ENCODE peak calls at places on chromosomes 12 and 14, in five cellular contexts. One of them, this sample, is unnamed.

GRCh38 chr12:95545731-95546490 is 5.4 kb downstream of the USP44 start:
- DNase-seq in GM12878: no peak
- DNase-seq in SK-N-SH: peak
- DNase-seq in A549: no peak
- DNase-seq in K562: no peak
- DNase-seq in this sample: no peak

GRCh38 chr14:97539389-97539786 is 742.2 kb downstream of the VRK1 start:
- DNase-seq in SK-N-SH: no peak
- DNase-seq in K562: no peak
- DNase-seq in GM12878: no peak
- DNase-seq in A549: no peak
- DNase-seq in this sample: no peak

GRCh38 chr14:60647081-60647836 is 2.0 kb downstream of the SIX1 start:
- DNase-seq in A549: peak
- DNase-seq in GM12878: no peak
- DNase-seq in SK-N-SH: no peak
- DNase-seq in K562: no peak
- DNase-seq in this sample: peak

GRCh38 chr14:99946652-99947489 is 118.4 kb upstream of the EVL start:
- DNase-seq in SK-N-SH: peak
- DNase-seq in A549: no peak
- DNase-seq in K562: peak
- DNase-seq in GM12878: no peak
- DNase-seq in this sample: no peak

GRCh38 chr12:15522574-15523187 is 200.4 kb downstream of the PTPRO start:
- DNase-seq in A549: peak
- DNase-seq in K562: no peak
- DNase-seq in SK-N-SH: peak
- DNase-seq in GM12878: no peak
- DNase-seq in this sample: peak

GRCh38 chr14:103879570-103880333 is 32.4 kb upstream of the PPP1R13B start:
- DNase-seq in GM12878: no peak
- DNase-seq in SK-N-SH: peak
- DNase-seq in A549: peak
- DNase-seq in K562: peak
- DNase-seq in this sample: no peak

GRCh38 chr14:59632381-59632780 is 55.8 kb upstream of the CCDC175 start:
- DNase-seq in GM12878: no peak
- DNase-seq in K562: peak
- DNase-seq in A549: peak
- DNase-seq in SK-N-SH: peak
- DNase-seq in this sample: peak

GRCh38 chr12:51818567-51819300 is 29.8 kb downstream of the FIGNL2 start:
- DNase-seq in A549: no peak
- DNase-seq in SK-N-SH: no peak
- DNase-seq in K562: no peak
- DNase-seq in GM12878: no peak
- DNase-seq in this sample: peak

GRCh38 chr12:5567021-5567744 is 135.3 kb downstream of the NTF3 start:
- DNase-seq in A549: no peak
- DNase-seq in SK-N-SH: peak
- DNase-seq in GM12878: no peak
- DNase-seq in K562: no peak
- DNase-seq in this sample: peak

GRCh38 chr12:5953835-5954586 is 9.0 kb upstream of the ANO2 start:
- DNase-seq in SK-N-SH: no peak
- DNase-seq in A549: no peak
- DNase-seq in K562: no peak
- DNase-seq in GM12878: no peak
- DNase-seq in this sample: no peak

GRCh38 chr12:75759842-75760260 is 248.4 kb upstream of the KRR1 start:
- DNase-seq in GM12878: no peak
- DNase-seq in A549: peak
- DNase-seq in SK-N-SH: no peak
- DNase-seq in K562: no peak
- DNase-seq in this sample: peak

GRCh38 chr14:33679461-33680225 is 271.2 kb downstream of the EGLN3 start:
- DNase-seq in A549: no peak
- DNase-seq in K562: no peak
- DNase-seq in GM12878: no peak
- DNase-seq in SK-N-SH: no peak
- DNase-seq in this sample: peak

GRCh38 chr14:85233756-85234545 is 296.0 kb upstream of the FLRT2 start:
- DNase-seq in K562: no peak
- DNase-seq in A549: peak
- DNase-seq in GM12878: no peak
- DNase-seq in SK-N-SH: no peak
- DNase-seq in this sample: peak

GRCh38 chr12:69161835-69162234 is 77.5 kb upstream of the CPSF6 start:
- DNase-seq in K562: peak
- DNase-seq in GM12878: peak
- DNase-seq in A549: no peak
- DNase-seq in SK-N-SH: peak
- DNase-seq in this sample: no peak

GRCh38 chr12:40192704-40193255 is 32.0 kb upstream of the LRRK2 start:
- DNase-seq in A549: no peak
- DNase-seq in SK-N-SH: no peak
- DNase-seq in GM12878: peak
- DNase-seq in K562: no peak
- DNase-seq in this sample: no peak

GRCh38 chr12:13573698-13574321 is 377.3 kb downstream of the EMP1 start:
- DNase-seq in SK-N-SH: no peak
- DNase-seq in GM12878: no peak
- DNase-seq in A549: peak
- DNase-seq in K562: no peak
- DNase-seq in this sample: peak

GRCh38 chr12:43550831-43551270 is 1.2 kb downstream of the ADAMTS20 start:
- DNase-seq in GM12878: no peak
- DNase-seq in A549: no peak
- DNase-seq in SK-N-SH: peak
- DNase-seq in K562: no peak
- DNase-seq in this sample: no peak

GRCh38 chr14:99916091-99916383 is 122.8 kb downstream of the EML1 start:
- DNase-seq in A549: no peak
- DNase-seq in K562: no peak
- DNase-seq in SK-N-SH: no peak
- DNase-seq in GM12878: no peak
- DNase-seq in this sample: no peak

GRCh38 chr14:30227871-30228270 is 300.2 kb upstream of the PRKD1 start:
- DNase-seq in K562: no peak
- DNase-seq in A549: no peak
- DNase-seq in SK-N-SH: no peak
- DNase-seq in GM12878: no peak
- DNase-seq in this sample: peak

GRCh38 chr14:56027916-56028637 is 90.1 kb upstream of the PELI2 start:
- DNase-seq in A549: no peak
- DNase-seq in SK-N-SH: no peak
- DNase-seq in GM12878: no peak
- DNase-seq in K562: no peak
- DNase-seq in this sample: no peak

GRCh38 chr12:68001486-68002466 is 12.5 kb downstream of the IFNG-AS1 start:
- DNase-seq in A549: peak
- DNase-seq in K562: peak
- DNase-seq in GM12878: no peak
- DNase-seq in SK-N-SH: no peak
- DNase-seq in this sample: peak

GRCh38 chr12:88538250-88538649 is 42.0 kb downstream of the KITLG start:
- DNase-seq in A549: no peak
- DNase-seq in GM12878: no peak
- DNase-seq in K562: no peak
- DNase-seq in SK-N-SH: no peak
- DNase-seq in this sample: peak

GRCh38 chr12:62247646-62248045 is 12.6 kb upstream of the USP15 start:
- DNase-seq in K562: no peak
- DNase-seq in A549: no peak
- DNase-seq in SK-N-SH: no peak
- DNase-seq in GM12878: no peak
- DNase-seq in this sample: no peak

GRCh38 chr14:68860771-68861170 is 67.9 kb upstream of the ZFP36L1 start:
- DNase-seq in K562: no peak
- DNase-seq in SK-N-SH: no peak
- DNase-seq in GM12878: no peak
- DNase-seq in A549: no peak
- DNase-seq in this sample: no peak

GRCh38 chr12:90067791-90068190 is 359.2 kb upstream of the ATP2B1 start:
- DNase-seq in GM12878: no peak
- DNase-seq in K562: no peak
- DNase-seq in A549: no peak
- DNase-seq in SK-N-SH: no peak
- DNase-seq in this sample: no peak

GRCh38 chr12:55572168-55572567 is at the start of gene OR2AP1:
- DNase-seq in K562: no peak
- DNase-seq in GM12878: no peak
- DNase-seq in A549: no peak
- DNase-seq in SK-N-SH: no peak
- DNase-seq in this sample: no peak

GRCh38 chr12:6367065-6367968 is 8.0 kb downstream of the SCNN1A start:
- DNase-seq in GM12878: peak
- DNase-seq in K562: no peak
- DNase-seq in SK-N-SH: peak
- DNase-seq in A549: peak
- DNase-seq in this sample: peak

GRCh38 chr12:32617549-32617948 is 61.6 kb upstream of the DNM1L start:
- DNase-seq in K562: no peak
- DNase-seq in SK-N-SH: no peak
- DNase-seq in GM12878: no peak
- DNase-seq in A549: no peak
- DNase-seq in this sample: no peak

GRCh38 chr14:54226103-54226502 is 170.7 kb upstream of the CDKN3 start:
- DNase-seq in GM12878: no peak
- DNase-seq in K562: no peak
- DNase-seq in A549: no peak
- DNase-seq in SK-N-SH: no peak
- DNase-seq in this sample: peak

GRCh38 chr12:47864646-47865235 is 40.1 kb downstream of the VDR start:
- DNase-seq in K562: no peak
- DNase-seq in SK-N-SH: no peak
- DNase-seq in A549: no peak
- DNase-seq in GM12878: no peak
- DNase-seq in this sample: no peak

GRCh38 chr12:47870175-47870781 is 34.5 kb downstream of the VDR start:
- DNase-seq in A549: peak
- DNase-seq in K562: no peak
- DNase-seq in SK-N-SH: peak
- DNase-seq in GM12878: peak
- DNase-seq in this sample: no peak

GRCh38 chr12:47868041-47868440 is 36.8 kb downstream of the VDR start:
- DNase-seq in K562: no peak
- DNase-seq in A549: no peak
- DNase-seq in SK-N-SH: no peak
- DNase-seq in GM12878: no peak
- DNase-seq in this sample: no peak

GRCh38 chr12:47868552-47869031 is 36.2 kb downstream of the VDR start:
- DNase-seq in A549: no peak
- DNase-seq in SK-N-SH: no peak
- DNase-seq in K562: no peak
- DNase-seq in GM12878: peak
- DNase-seq in this sample: no peak

GRCh38 chr12:47867496-47867941 is 37.3 kb downstream of the VDR start:
- DNase-seq in K562: peak
- DNase-seq in GM12878: no peak
- DNase-seq in SK-N-SH: no peak
- DNase-seq in A549: peak
- DNase-seq in this sample: peak
- TF ChIP-seq RCOR1 in K562: no peak
- TF ChIP-seq RCOR1 in GM12878: no peak
- TF ChIP-seq RCOR1 in SK-N-SH: no peak
- TF ChIP-seq RCOR1 in A549: no peak
- TF ChIP-seq RCOR1 in this sample: peak

DNA sequence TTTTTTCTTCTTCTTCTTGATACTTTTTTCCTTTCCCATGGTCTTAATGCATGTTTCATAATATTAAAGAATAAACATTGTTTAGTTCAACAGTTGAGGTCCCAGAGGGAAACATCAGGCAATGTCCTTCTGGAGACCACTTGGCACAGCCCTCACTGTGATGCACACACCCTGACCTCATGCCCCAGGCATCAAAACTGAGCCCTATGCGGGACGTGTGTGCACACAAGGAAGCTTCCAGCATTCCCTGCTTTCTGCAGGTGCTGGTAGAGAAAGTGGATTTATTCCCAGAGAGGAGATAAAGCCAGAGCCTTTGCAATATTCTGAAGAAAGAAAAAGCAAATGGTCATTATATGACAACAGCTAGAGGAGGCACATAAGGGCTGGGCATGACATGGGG is 16.0 kb upstream of the CMKLR1 start:
- DNase-seq in GM12878: no peak
- DNase-seq in K562: no peak
- DNase-seq in A549: no peak
- DNase-seq in SK-N-SH: no peak
- DNase-seq in this sample: no peak
- TF ChIP-seq RCOR1 in GM12878: no peak
- TF ChIP-seq RCOR1 in K562: no peak
- TF ChIP-seq RCOR1 in A549: no peak
- TF ChIP-seq RCOR1 in SK-N-SH: no peak
- TF ChIP-seq RCOR1 in this sample: no peak

GRCh38 chr12:120134307-120134980 is 17.9 kb upstream of the RAB35 start:
- DNase-seq in K562: no peak
- DNase-seq in GM12878: no peak
- DNase-seq in A549: no peak
- DNase-seq in SK-N-SH: no peak
- DNase-seq in this sample: no peak
- TF ChIP-seq RCOR1 in K562: no peak
- TF ChIP-seq RCOR1 in GM12878: no peak
- TF ChIP-seq RCOR1 in A549: no peak
- TF ChIP-seq RCOR1 in SK-N-SH: no peak
- TF ChIP-seq RCOR1 in this sample: no peak

GRCh38 chr14:105529506-105530445 is 3.4 kb downstream of the TMEM121 start:
- DNase-seq in GM12878: no peak
- DNase-seq in A549: no peak
- DNase-seq in K562: peak
- DNase-seq in SK-N-SH: no peak
- DNase-seq in this sample: no peak
- TF ChIP-seq RCOR1 in GM12878: no peak
- TF ChIP-seq RCOR1 in A549: no peak
- TF ChIP-seq RCOR1 in K562: no peak
- TF ChIP-seq RCOR1 in SK-N-SH: no peak
- TF ChIP-seq RCOR1 in this sample: no peak

GRCh38 chr12:45725631-45726593 is 3.6 kb upstream of the ARID2 start:
- DNase-seq in GM12878: no peak
- DNase-seq in K562: peak
- DNase-seq in A549: peak
- DNase-seq in SK-N-SH: peak
- DNase-seq in this sample: peak

GRCh38 chr12:45727301-45727993 is 2.1 kb upstream of the ARID2 start:
- DNase-seq in GM12878: peak
- DNase-seq in A549: peak
- DNase-seq in SK-N-SH: peak
- DNase-seq in K562: peak
- DNase-seq in this sample: peak

GRCh38 chr12:45728625-45729232 is 777 bp upstream of the ARID2 start:
- DNase-seq in SK-N-SH: peak
- DNase-seq in GM12878: peak
- DNase-seq in K562: peak
- DNase-seq in A549: peak
- DNase-seq in this sample: peak

GRCh38 chr12:45727994-45728624 is 1.4 kb upstream of the ARID2 start:
- DNase-seq in K562: no peak
- DNase-seq in SK-N-SH: no peak
- DNase-seq in GM12878: no peak
- DNase-seq in A549: no peak
- DNase-seq in this sample: peak

GRCh38 chr12:45726594-45727300 is 2.8 kb upstream of the ARID2 start:
- DNase-seq in SK-N-SH: peak
- DNase-seq in A549: peak
- DNase-seq in GM12878: no peak
- DNase-seq in K562: peak
- DNase-seq in this sample: peak
- TF ChIP-seq RCOR1 in SK-N-SH: no peak
- TF ChIP-seq RCOR1 in A549: no peak
- TF ChIP-seq RCOR1 in GM12878: no peak
- TF ChIP-seq RCOR1 in K562: no peak
- TF ChIP-seq RCOR1 in this sample: no peak